ENCODE peak calls at places on chromosomes 12 and 14, in four cellular contexts. J is GM12878, M is GM12892, X is Peyer's patch. C is an unnamed sample.

GRCh38 chr14:91985008-91985407 is 37.5 kb upstream of the FBLN5 start:
- DNase-seq in J (no peak), M (no peak), X (no peak), C (no peak)

GRCh38 chr12:120653611-120654010 is 13.2 kb downstream of the CABP1 start:
- DNase-seq in J (no peak), M (no peak), X (no peak), C (no peak)

GRCh38 chr12:14701808-14702568 is 5.6 kb upstream of the GUCY2C start:
- DNase-seq in J (no peak), M (no peak), X (no peak), C (no peak)

GRCh38 chr14:21248739-21249411 is 20.4 kb downstream of the HNRNPC start:
- DNase-seq in J (no peak), M (no peak), X (no peak), C (no peak)

GRCh38 chr12:49377386-49377785 is 10.1 kb downstream of the SPATS2 start:
- DNase-seq in J (no peak), M (no peak), X (no peak), C (no peak)

GRCh38 chr14:105167303-105168092 is 1.1 kb downstream of the JAG2 start:
- DNase-seq in J (no peak), M (no peak), X (no peak), C (no peak)

GRCh38 chr12:104172564-104172935 is 34.5 kb upstream of the NFYB start:
- DNase-seq in J (no peak), M (no peak), X (no peak), C (no peak)

GRCh38 chr14:90721619-90722305 is 94.5 kb downstream of the TTC7B start:
- DNase-seq in J (no peak), M (no peak), X (no peak), C (peak)

GRCh38 chr12:126469211-126469610 is 1404.0 kb downstream of the AACS start:
- DNase-seq in J (no peak), M (no peak), X (no peak), C (no peak)

GRCh38 chr14:56196274-56196673 is 78.1 kb downstream of the PELI2 start:
- DNase-seq in J (no peak), M (no peak), X (no peak), C (no peak)

GRCh38 chr14:81406863-81407262 is 6.7 kb upstream of the STON2 start:
- DNase-seq in J (no peak), M (no peak), X (no peak), C (no peak)

GRCh38 chr12:12405882-12406281 is 49.0 kb downstream of the BORCS5 start:
- DNase-seq in J (no peak), M (no peak), X (peak), C (no peak)

GRCh38 chr12:56155256-56155845 is 2.8 kb upstream of the MYL6 start:
- DNase-seq in J (no peak), M (no peak), X (no peak), C (no peak)

GRCh38 chr14:50736932-50737419 is 68.9 kb upstream of the SAV1 start:
- DNase-seq in J (peak), M (no peak), X (no peak), C (no peak)

GRCh38 chr14:65238456-65238855 is 136.1 kb upstream of the MAX start:
- DNase-seq in J (no peak), M (no peak), X (no peak), C (no peak)

GRCh38 chr12:89525002-89525823 is 617 bp upstream of the GALNT4 start:
- DNase-seq in J (no peak), M (peak), X (peak), C (peak)

GRCh38 chr14:57405562-57405961 is 15.2 kb downstream of the NAA30 start:
- DNase-seq in J (no peak), M (no peak), X (no peak), C (no peak)

GRCh38 chr14:58708004-58708403 is 70.2 kb downstream of the DACT1 start:
- DNase-seq in J (no peak), M (no peak), X (no peak), C (no peak)

GRCh38 chr14:56002876-56003625 is 115.2 kb upstream of the PELI2 start:
- DNase-seq in J (peak), M (no peak), X (peak), C (no peak)

GRCh38 chr14:92626041-92626440 is 112.5 kb downstream of the RIN3 start:
- DNase-seq in J (no peak), M (no peak), X (no peak), C (no peak)

GRCh38 chr12:115710104-115710564 is 567.4 kb downstream of the MED13L start:
- DNase-seq in J (no peak), M (no peak), X (no peak), C (no peak)

GRCh38 chr14:40727107-40727506 is 879.6 kb upstream of the LRFN5 start:
- DNase-seq in J (no peak), M (no peak), X (no peak), C (no peak)

GRCh38 chr12:101407438-101408345 is at the start of gene ARL1:
- DNase-seq in J (peak), M (peak), X (peak), C (peak)

GRCh38 chr12:85784096-85784720 is 52.0 kb downstream of the RASSF9 start:
- DNase-seq in J (no peak), M (no peak), X (no peak), C (no peak)

GRCh38 chr14:52948836-52949235 is 2.0 kb downstream of the FERMT2 start:
- DNase-seq in J (no peak), M (no peak), X (no peak), C (no peak)
- TF ChIP-seq POLR2A in J (no peak), M (no peak), X (no peak), C (no peak)

DNA sequence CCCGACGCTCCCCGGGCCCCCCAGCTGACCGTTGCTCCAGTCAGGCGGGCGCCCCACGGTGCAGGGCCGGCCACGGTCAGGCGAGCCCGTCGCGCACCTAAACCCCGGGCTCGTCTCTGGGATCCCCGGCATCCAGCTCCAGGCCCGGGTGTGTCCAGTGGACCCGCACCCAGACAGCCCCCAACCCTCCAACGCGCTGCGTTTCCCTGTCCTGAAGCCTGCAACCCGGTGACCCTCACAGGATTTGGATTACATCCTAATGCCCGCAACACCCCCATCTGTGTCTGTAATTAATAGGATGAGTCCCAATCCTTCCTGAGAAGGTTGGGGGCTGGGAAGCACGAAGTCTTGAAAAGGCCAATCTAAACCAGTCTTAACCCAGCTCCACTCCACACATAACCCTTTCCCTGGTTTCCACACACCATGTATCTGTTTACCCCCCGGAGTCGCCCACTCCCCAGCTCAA is 10.4 kb downstream of the CPNE6 start:
- DNase-seq in J (no peak), M (no peak), X (no peak), C (no peak)
- TF ChIP-seq POLR2A in J (no peak), M (no peak), X (peak), C (no peak)

DNA sequence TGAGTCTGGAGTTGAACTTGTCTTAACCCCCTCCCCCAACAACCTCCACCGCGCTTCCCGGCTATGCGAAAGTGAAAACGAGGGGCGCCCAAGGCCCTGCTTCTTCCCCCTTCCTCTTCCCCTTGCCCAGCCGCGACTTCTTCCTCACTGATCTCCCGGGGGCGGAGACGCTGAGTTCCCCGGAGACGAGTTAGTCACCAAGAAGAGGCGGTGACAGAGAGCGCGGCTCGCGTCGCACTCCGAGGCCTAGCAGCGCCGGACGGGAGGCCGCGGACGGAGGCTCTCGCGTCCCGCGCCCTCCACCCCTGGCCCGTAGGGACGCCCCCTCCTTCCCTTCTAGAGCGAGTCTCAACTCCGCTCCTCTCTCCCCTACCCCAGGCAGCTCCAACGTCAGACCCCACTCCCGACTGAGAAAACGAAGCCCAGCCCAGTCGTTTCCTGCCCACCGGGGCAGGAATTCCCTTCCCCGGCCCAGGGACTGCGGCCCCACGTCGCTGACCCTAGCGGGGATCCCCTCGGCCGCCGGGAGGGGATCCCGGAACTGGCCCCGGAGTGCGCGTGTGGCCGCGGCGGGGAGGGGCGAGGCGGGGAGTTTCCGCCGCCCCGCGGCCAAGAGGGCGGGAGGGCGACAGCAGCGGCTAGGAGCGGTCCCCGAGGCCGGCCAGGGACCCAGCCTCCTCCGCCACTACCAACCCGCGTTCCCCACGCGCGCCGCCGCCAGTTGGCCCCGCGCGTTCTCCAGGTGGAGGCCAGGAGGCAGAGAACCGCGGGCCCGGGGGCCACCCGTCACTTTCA is 1.4 kb downstream of the BAZ1A start:
- DNase-seq in J (peak), M (peak), X (peak), C (peak)
- TF ChIP-seq POLR2A in J (peak), M (peak), X (peak), C (no peak)

GRCh38 chr12:102891756-102892155 is 25.3 kb downstream of the PAH start:
- DNase-seq in J (no peak), M (no peak), X (no peak), C (no peak)
- TF ChIP-seq POLR2A in J (no peak), M (no peak), X (no peak), C (no peak)

C was measured in H54.